ENCODE peak calls at places on chromosomes 6 and 20, in nine cellular contexts. F, Q, G, J, P, K, L, C and I are unnamed samples.

GRCh38 chr6:102736941-102737368 is 1343.4 kb downstream of the GRIK2 start:
- DNase-seq in F (no peak), Q (no peak), G (peak; percentile 86), J (no peak), P (no peak), K (no peak), L (no peak), C (no peak), I (no peak)

GRCh38 chr6:77290798-77291197 is 172.5 kb downstream of the HTR1B start:
- DNase-seq in F (no peak), Q (no peak), G (no peak), J (no peak), P (no peak), K (no peak), L (no peak), C (no peak), I (no peak)

GRCh38 chr6:78436335-78436734 is 431.0 kb upstream of the IRAK1BP1 start:
- DNase-seq in F (no peak), Q (no peak), G (peak; percentile 44), J (no peak), P (peak; percentile 19), K (no peak), L (peak; percentile 14), C (peak; percentile 57), I (no peak)

GRCh38 chr6:82555801-82556200 is 192.2 kb downstream of the TPBG start:
- DNase-seq in F (no peak), Q (no peak), G (peak; percentile 70), J (no peak), P (no peak), K (no peak), L (no peak), C (no peak), I (no peak)

GRCh38 chr6:38027685-38028373 is 208.3 kb downstream of the ZFAND3 start:
- DNase-seq in F (no peak), Q (no peak), G (no peak), J (peak; percentile 7), P (no peak), K (no peak), L (no peak), C (no peak), I (no peak)

GRCh38 chr6:21594427-21595264 is 1.1 kb downstream of the SOX4 start:
- DNase-seq in F (peak; percentile 17), Q (peak; percentile 93), G (peak; percentile 34), J (peak; percentile 43), P (no peak), K (peak; percentile 79), L (peak; percentile 48), C (peak; percentile 60), I (peak; percentile 77)

GRCh38 chr6:154510144-154510905 is at the start of gene CNKSR3:
- DNase-seq in F (peak; percentile 64), Q (peak; percentile 91), G (peak; percentile 88), J (peak; percentile 45), P (peak; percentile 83), K (peak; percentile 86), L (peak; percentile 95), C (peak; percentile 98), I (peak; percentile 92)

GRCh38 chr6:45609141-45609638 is 231.5 kb upstream of the SUPT3H start:
- DNase-seq in F (no peak), Q (no peak), G (no peak), J (no peak), P (no peak), K (no peak), L (no peak), C (no peak), I (no peak)

GRCh38 chr20:16393297-16393696 is 180.0 kb downstream of the KIF16B start:
- DNase-seq in F (no peak), Q (no peak), G (no peak), J (no peak), P (no peak), K (no peak), L (no peak), C (no peak), I (no peak)

GRCh38 chr6:56842602-56843475 is 112.1 kb upstream of the BEND6 start:
- DNase-seq in F (no peak), Q (peak; percentile 38), G (peak; percentile 60), J (peak; percentile 36), P (no peak), K (peak; percentile 45), L (peak; percentile 65), C (peak; percentile 86), I (peak; percentile 69)

GRCh38 chr6:82270791-82271392 is 23.3 kb upstream of the IBTK start:
- DNase-seq in F (peak; percentile 49), Q (no peak), G (peak; percentile 57), J (peak; percentile 53), P (peak; percentile 24), K (no peak), L (no peak), C (no peak), I (no peak)

GRCh38 chr6:146819596-146820320 is 221.0 kb downstream of the ADGB start:
- DNase-seq in F (no peak), Q (no peak), G (no peak), J (no peak), P (no peak), K (no peak), L (no peak), C (no peak), I (no peak)

GRCh38 chr20:43669332-43669731 is 2.4 kb downstream of the MYBL2 start:
- DNase-seq in F (no peak), Q (no peak), G (peak; percentile 94), J (no peak), P (no peak), K (no peak), L (no peak), C (no peak), I (no peak)

DNA sequence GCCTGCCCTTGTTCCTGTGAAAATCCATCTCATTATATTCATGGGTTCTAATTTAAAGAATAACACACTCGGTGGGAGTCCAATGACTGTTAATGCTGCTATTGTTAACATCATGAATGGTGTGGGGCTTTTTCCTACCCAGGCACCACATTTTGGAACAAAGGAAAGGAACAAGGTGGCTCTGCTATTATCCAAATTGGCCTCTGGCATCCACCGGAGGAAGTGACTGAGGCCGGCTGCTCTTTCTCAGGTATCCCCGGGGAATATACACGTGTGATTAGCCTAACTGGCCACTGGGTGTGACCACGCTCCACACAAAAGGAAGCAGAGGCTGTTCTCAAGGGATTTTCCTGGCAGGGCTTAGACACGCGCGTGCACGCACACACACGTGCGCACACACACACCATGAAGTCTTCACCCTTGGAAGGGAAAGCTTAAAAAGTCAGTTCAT is 601.2 kb upstream of the ARID1B start:
- DNase-seq in F (peak; percentile 2), Q (peak; percentile 52), G (peak; percentile 33), J (no peak), P (peak; percentile 38), K (no peak), L (peak; percentile 51), C (peak; percentile 84), I (no peak)
- TF ChIP-seq CTCF in F (no peak), Q (no peak), G (peak; percentile 49), J (no peak), P (peak; percentile 31), K (no peak), L (peak; percentile 55), C (peak; percentile 72), I (no peak)

DNA sequence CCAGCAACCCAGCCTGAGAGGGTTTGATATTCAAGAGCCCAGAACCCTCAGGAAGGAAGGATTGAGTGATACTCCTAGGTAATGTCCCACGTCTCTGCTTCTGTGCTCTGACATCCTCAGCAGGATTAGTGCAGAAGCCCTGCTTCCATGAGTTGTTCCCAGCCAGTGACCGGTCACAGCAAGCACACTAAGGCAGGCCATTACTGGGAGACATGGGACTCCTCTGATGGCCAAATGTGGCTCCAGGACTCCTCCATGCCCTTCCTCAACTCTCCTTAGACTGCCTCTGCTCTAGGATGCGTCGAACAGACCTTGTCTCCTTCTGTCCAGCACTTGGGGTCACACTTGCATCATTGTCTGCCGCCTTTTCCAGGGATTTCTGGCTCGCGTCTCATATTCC is 7.6 kb downstream of the HLA-A start:
- DNase-seq in F (no peak), Q (no peak), G (no peak), J (no peak), P (no peak), K (no peak), L (no peak), C (no peak), I (no peak)
- H3K4me1 ChIP-seq in F (peaks cover 12% of the 10 kb centered on the region), Q (no peaks in the 10 kb centered on the region), G (no peaks in the 10 kb centered on the region), J (no peaks in the 10 kb centered on the region), P (peaks cover 28% of the 10 kb centered on the region), K (peaks cover 5% of the 10 kb centered on the region), L (peaks cover 7% of the 10 kb centered on the region), C (no peaks in the 10 kb centered on the region), I (no peaks in the 10 kb centered on the region)

GRCh38 chr6:64729522-64729921 is 977.5 kb downstream of the EYS start:
- DNase-seq in F (no peak), Q (no peak), G (no peak), J (no peak), P (no peak), K (no peak), L (no peak), C (no peak), I (no peak)

GRCh38 chr6:64733433-64733832 is 973.6 kb downstream of the EYS start:
- DNase-seq in F (no peak), Q (no peak), G (no peak), J (no peak), P (no peak), K (no peak), L (peak; percentile 26), C (no peak), I (no peak)

GRCh38 chr6:64736421-64736950 is 970.5 kb downstream of the EYS start:
- DNase-seq in F (no peak), Q (no peak), G (peak; percentile 24), J (no peak), P (no peak), K (no peak), L (no peak), C (no peak), I (no peak)

GRCh38 chr6:64737418-64737817 is 969.6 kb downstream of the EYS start:
- DNase-seq in F (no peak), Q (no peak), G (no peak), J (no peak), P (no peak), K (no peak), L (no peak), C (no peak), I (no peak)

DNA sequence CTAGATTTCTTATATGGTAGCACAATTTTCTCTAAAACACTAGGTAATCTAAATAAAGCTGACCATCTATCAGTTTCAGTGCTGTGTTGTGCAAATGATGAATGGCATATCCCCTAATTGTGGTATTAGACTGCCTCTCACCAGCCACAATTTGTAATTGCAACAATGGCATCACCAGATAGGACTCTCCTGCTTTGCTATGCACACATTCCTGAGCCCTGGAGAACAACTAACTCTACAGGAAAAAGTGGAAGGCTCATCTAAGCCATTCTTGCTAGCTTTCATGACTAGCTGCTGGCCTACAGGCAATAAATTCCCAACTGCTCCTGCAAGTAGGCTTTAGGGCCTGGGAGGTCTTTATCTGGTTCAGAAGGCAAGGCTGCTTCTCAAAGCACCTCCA is 974.1 kb downstream of the EYS start:
- DNase-seq in F (no peak), Q (no peak), G (peak; percentile 53), J (no peak), P (no peak), K (no peak), L (no peak), C (no peak), I (no peak)
- TF ChIP-seq CTCF in F (no peak), Q (peak; percentile 12), G (peak; percentile 67), J (peak; percentile 18), P (no peak), K (no peak), L (peak; percentile 46), C (peak; percentile 46), I (no peak)

DNA sequence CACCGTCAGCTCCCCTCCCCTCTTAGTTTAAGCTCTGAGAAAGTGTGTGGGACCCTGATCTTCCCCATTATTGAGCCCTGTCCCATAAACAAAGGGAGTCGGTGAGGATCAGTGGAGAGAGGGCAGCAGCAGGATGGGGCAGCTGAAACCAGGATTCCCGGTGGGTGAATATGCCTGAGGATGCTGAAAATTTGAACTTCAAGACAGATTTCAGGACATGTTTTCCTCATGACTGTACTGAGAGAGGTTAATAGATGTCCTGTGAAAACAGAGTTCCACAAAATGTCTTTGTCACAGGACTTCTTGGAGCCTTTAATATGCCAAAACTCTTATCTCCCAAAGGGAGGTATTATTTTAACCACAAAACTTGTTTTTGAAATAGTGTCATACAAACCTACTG is 53.5 kb upstream of the SLC22A16 start:
- DNase-seq in F (no peak), Q (no peak), G (peak; percentile 17), J (no peak), P (no peak), K (no peak), L (no peak), C (no peak), I (no peak)
- H3K4me1 ChIP-seq in F (peaks cover 14% of the 10 kb centered on the region), Q (peaks cover 6% of the 10 kb centered on the region), G (peaks cover 43% of the 10 kb centered on the region), J (no peaks in the 10 kb centered on the region), P (peaks cover 29% of the 10 kb centered on the region), K (peaks cover 7% of the 10 kb centered on the region), L (no peaks in the 10 kb centered on the region), C (no peaks in the 10 kb centered on the region), I (no peaks in the 10 kb centered on the region)